ENCODE peak calls at places on chromosomes 7 and 10, in eight cellular contexts. S is AG04449; X is GM13976; E is sigmoid colon; O is activated CD8-positive, alpha-beta T cell treated with anti-CD3 and anti-CD28 coated beads for 36 hours; U is fibroblast of lung; K is K562; Z is coronary artery. T is an unnamed sample.

GRCh38 chr10:78177431-78178185 is 143.9 kb downstream of the RPS24 start:
- DNase-seq in X (no peak), K (no peak), O (no peak), S (no peak), Z (no peak), U (no peak), E (no peak), T (no peak)

GRCh38 chr7:115085421-115085820 is 163.5 kb downstream of the MDFIC start:
- DNase-seq in E (no peak), K (no peak), O (no peak), Z (no peak), S (no peak), X (no peak), U (no peak), T (no peak)

GRCh38 chr7:50649259-50649885 is 84.2 kb upstream of the DDC start:
- DNase-seq in X (no peak), O (no peak), E (no peak), S (no peak), K (no peak), Z (peak; percentile 58), U (no peak), T (no peak)

GRCh38 chr10:18918545-18918944 is 130.1 kb upstream of the MALRD1 start:
- DNase-seq in X (no peak), O (no peak), Z (no peak), S (no peak), K (no peak), U (peak; percentile 98), E (no peak), T (peak; percentile 88)

GRCh38 chr10:131726460-131726861 is 174.3 kb upstream of the PPP2R2D start:
- DNase-seq in S (no peak), E (peak; percentile 77), Z (peak; percentile 43), U (no peak), O (peak; percentile 9), X (peak; percentile 18), K (no peak), T (no peak)

GRCh38 chr10:127228195-127228785 is 31.9 kb upstream of the INSYN2A start:
- DNase-seq in U (no peak), K (no peak), E (no peak), X (no peak), Z (no peak), S (no peak), O (no peak), T (peak; percentile 34)

GRCh38 chr7:603152-603941 is 83.7 kb upstream of the PDGFA start:
- DNase-seq in O (peak; percentile 89), E (no peak), S (no peak), X (no peak), K (peak; percentile 61), U (no peak), Z (peak; percentile 72), T (no peak)

GRCh38 chr7:43274752-43275151 is 162.3 kb downstream of the HECW1 start:
- DNase-seq in E (no peak), Z (no peak), X (no peak), S (no peak), K (no peak), U (no peak), O (no peak), T (no peak)

GRCh38 chr10:102408728-102409603 is 9.6 kb downstream of the PSD start:
- DNase-seq in K (peak; percentile 84), U (peak; percentile 60), O (peak; percentile 91), E (peak; percentile 95), Z (no peak), X (peak; percentile 82), S (no peak), T (no peak)

GRCh38 chr10:97686301-97686961 is 610 bp downstream of the AVPI1 start:
- DNase-seq in Z (no peak), U (no peak), O (peak; percentile 21), S (no peak), K (no peak), X (no peak), E (no peak), T (no peak)

GRCh38 chr7:47940482-47941001 is 7.7 kb downstream of the PKD1L1 start:
- DNase-seq in S (no peak), E (no peak), U (peak; percentile 65), K (no peak), X (no peak), Z (no peak), O (no peak), T (peak; percentile 37)

GRCh38 chr7:71636329-71636728 is 504.4 kb downstream of the GALNT17 start:
- DNase-seq in S (no peak), Z (no peak), X (no peak), K (no peak), U (peak; percentile 53), O (no peak), E (no peak), T (no peak)

GRCh38 chr10:132364594-132364970 is 32.4 kb upstream of the PWWP2B start:
- DNase-seq in E (peak; percentile 77), X (no peak), K (no peak), O (peak; percentile 80), S (no peak), U (peak; percentile 41), Z (no peak), T (no peak)

GRCh38 chr10:89702121-89702480 is 711 bp downstream of the KIF20B start:
- DNase-seq in O (peak; percentile 49), K (peak; percentile 6), S (no peak), Z (no peak), E (no peak), U (peak; percentile 3), X (peak; percentile 18), T (no peak)

GRCh38 chr7:43559171-43559938 is 23.6 kb upstream of the STK17A start:
- DNase-seq in S (no peak), O (no peak), X (no peak), U (peak; percentile 20), K (no peak), E (no peak), Z (no peak), T (no peak)

GRCh38 chr10:108323274-108323798 is 1158.8 kb upstream of the SORCS1 start:
- DNase-seq in E (no peak), X (no peak), U (no peak), S (no peak), Z (no peak), K (no peak), O (no peak), T (no peak)

GRCh38 chr7:127478040-127478386 is 85.5 kb upstream of the ZNF800 start:
- DNase-seq in U (no peak), X (no peak), Z (no peak), O (peak; percentile 9), K (no peak), E (no peak), S (no peak), T (no peak)
- TF ChIP-seq CTCF in U (no peak), X (no peak), Z (no peak), O (no peak), K (no peak), E (no peak), S (no peak), T (no peak)

GRCh38 chr10:103592186-103593021 is 98.9 kb downstream of the NEURL1 start:
- DNase-seq in O (peak; percentile 73), S (no peak), Z (no peak), U (peak; percentile 11), K (peak; percentile 79), X (peak; percentile 89), E (no peak), T (peak; percentile 37)
- TF ChIP-seq CTCF in O (peak; percentile 66), S (peak; percentile 80), Z (peak; percentile 21), U (peak; percentile 44), K (peak; percentile 75), X (peak; percentile 64), E (peak; percentile 31), T (peak; percentile 73)

GRCh38 chr7:116588641-116589594 is 64.1 kb downstream of the CAV1 start:
- DNase-seq in E (no peak), O (no peak), K (peak; percentile 66), S (no peak), U (peak; percentile 66), Z (no peak), X (peak; percentile 10), T (peak; percentile 91)
- TF ChIP-seq CTCF in E (peak; percentile 75), O (peak; percentile 85), K (peak; percentile 45), S (peak; percentile 16), U (peak; percentile 12), Z (peak; percentile 42), X (peak; percentile 52), T (peak; percentile 42)

DNA sequence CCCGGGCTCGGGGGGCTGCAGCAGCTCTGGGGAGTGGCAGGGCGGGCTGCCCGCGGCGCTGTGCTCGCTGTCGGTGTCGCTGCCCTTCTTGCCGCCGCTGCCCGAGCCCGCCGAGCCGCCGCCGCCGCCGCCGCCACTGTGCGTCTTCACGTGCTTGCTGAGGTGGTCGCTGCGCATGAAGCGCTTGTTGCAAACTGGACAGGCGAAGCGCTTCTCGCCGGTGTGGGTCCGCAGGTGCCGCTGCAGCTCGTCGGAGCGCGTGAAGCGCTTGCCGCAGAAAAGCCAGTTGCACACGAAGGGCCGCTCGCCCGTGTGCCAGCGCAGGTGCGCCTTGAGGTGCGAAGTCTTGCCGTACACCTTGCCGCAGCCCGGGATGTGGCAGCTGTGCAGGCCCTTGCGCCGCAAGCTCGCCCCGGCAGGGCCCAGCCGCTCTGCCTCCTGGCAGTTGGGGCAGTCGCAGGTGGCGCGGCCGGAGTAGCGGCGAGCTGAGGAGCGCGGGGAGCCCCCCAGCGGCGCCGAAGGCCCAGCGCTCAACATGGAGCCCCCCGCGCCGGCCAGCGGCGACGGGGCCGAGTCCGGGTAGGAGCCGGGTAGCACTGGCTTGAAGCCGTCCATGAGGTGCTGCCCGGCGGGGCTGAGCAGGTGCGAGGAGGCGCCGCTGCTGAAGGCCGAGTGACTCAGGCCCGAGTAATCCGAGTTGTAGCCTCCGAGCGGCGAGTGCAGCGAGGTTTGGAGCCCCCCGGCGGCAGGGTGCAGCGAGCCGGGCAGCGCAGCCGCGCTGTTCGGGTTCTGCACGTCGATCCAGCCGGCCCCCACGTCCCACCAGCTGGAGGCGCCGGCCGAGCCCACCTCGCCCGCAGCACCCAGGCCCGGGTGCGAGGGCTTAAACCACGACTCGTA is 2.1 kb downstream of the SP8 start:
- DNase-seq in X (no peak), Z (no peak), U (no peak), O (peak; percentile 10), S (no peak), K (no peak), E (no peak), T (no peak)
- TF ChIP-seq CTCF in X (no peak), Z (no peak), U (no peak), O (no peak), S (no peak), K (no peak), E (no peak), T (no peak)

DNA sequence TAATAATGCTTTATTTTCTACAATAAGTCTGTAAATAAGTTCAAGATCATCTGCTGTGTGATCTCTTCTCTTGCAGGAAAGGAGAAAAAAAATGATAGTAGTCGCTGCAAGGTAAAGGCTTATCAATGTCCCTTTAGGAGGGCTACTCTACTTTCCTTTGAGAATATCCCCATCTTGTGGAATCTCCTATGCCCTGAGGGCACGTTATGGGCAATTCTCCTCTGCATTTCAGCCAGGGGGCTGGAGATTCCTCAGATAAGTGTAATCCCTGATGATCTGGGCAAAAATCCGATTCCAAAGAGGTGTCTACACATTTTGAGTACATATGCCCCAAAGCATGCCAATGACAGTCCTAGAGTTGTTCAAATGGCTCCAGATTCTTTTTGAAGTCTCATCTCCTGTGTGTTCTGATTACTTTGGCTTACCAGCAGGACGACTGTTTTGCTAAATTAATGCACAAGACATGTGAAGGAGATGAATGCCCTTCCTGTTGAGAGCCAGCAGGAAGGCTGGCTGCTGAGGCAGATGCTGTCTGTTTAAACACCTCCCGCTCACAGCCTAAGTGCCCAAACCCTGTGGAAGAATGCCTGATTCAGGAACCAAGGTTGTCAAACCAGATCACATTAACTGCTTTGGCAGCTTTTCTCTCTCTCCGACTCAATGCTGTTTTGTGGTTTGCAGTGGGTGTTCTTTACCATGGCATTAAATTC is 171.2 kb upstream of the COL1A2 start:
- DNase-seq in X (no peak), O (no peak), E (no peak), S (no peak), U (peak; percentile 69), Z (no peak), K (no peak), T (peak; percentile 65)
- TF ChIP-seq CTCF in X (no peak), O (no peak), E (no peak), S (peak; percentile 52), U (peak; percentile 69), Z (no peak), K (no peak), T (peak; percentile 61)

T was measured in fibroblast of the aortic adventitia.